ENCODE peak calls at places on chromosomes 1 and 21, in four cellular contexts. One of them, this sample, is unnamed.

GRCh38 chr1:88731475-88731874 is 47.4 kb downstream of the PKN2 start:
- DNase-seq in hepatocyte: peak; percentile 71
- DNase-seq in fibroblast of lung: peak; percentile 94
- DNase-seq in tibial artery: no peak
- DNase-seq in this sample: no peak

GRCh38 chr1:78101514-78101913 is 55.7 kb downstream of the GIPC2 start:
- DNase-seq in hepatocyte: peak; percentile 43
- DNase-seq in fibroblast of lung: peak; percentile 99
- DNase-seq in tibial artery: peak; percentile 33
- DNase-seq in this sample: no peak

GRCh38 chr1:58574816-58575215 is 2.2 kb downstream of the TACSTD2 start:
- DNase-seq in hepatocyte: no peak
- DNase-seq in fibroblast of lung: no peak
- DNase-seq in tibial artery: no peak
- DNase-seq in this sample: no peak

GRCh38 chr1:9726905-9727595 is 75.5 kb downstream of the PIK3CD start:
- DNase-seq in hepatocyte: no peak
- DNase-seq in fibroblast of lung: no peak
- DNase-seq in tibial artery: no peak
- DNase-seq in this sample: no peak

GRCh38 chr1:83055391-83056170 is 943.4 kb downstream of the TTLL7 start:
- DNase-seq in hepatocyte: peak; percentile 34
- DNase-seq in fibroblast of lung: no peak
- DNase-seq in tibial artery: no peak
- DNase-seq in this sample: peak; percentile 62

GRCh38 chr1:74684301-74684700 is 10.7 kb upstream of the ERICH3 start:
- DNase-seq in hepatocyte: no peak
- DNase-seq in fibroblast of lung: no peak
- DNase-seq in tibial artery: no peak
- DNase-seq in this sample: no peak

GRCh38 chr1:206472454-206472853 is 2.2 kb downstream of the IKBKE start:
- DNase-seq in hepatocyte: peak; percentile 30
- DNase-seq in fibroblast of lung: peak; percentile 86
- DNase-seq in tibial artery: no peak
- DNase-seq in this sample: peak; percentile 74

GRCh38 chr1:169271094-169271493 is 96.5 kb downstream of the NME7 start:
- DNase-seq in hepatocyte: peak; percentile 5
- DNase-seq in fibroblast of lung: no peak
- DNase-seq in tibial artery: no peak
- DNase-seq in this sample: no peak

GRCh38 chr1:65256860-65257719 is 52.3 kb upstream of the DNAJC6 start:
- DNase-seq in hepatocyte: no peak
- DNase-seq in fibroblast of lung: no peak
- DNase-seq in tibial artery: no peak
- DNase-seq in this sample: no peak

GRCh38 chr1:75133754-75134655 is at the start of gene LHX8:
- DNase-seq in hepatocyte: peak; percentile 31
- DNase-seq in fibroblast of lung: peak; percentile 9
- DNase-seq in tibial artery: no peak
- DNase-seq in this sample: peak; percentile 81

GRCh38 chr1:78049396-78049795 is 3.6 kb downstream of the GIPC2 start:
- DNase-seq in hepatocyte: no peak
- DNase-seq in fibroblast of lung: no peak
- DNase-seq in tibial artery: no peak
- DNase-seq in this sample: no peak

GRCh38 chr1:203629509-203630082 is 3.0 kb downstream of the ATP2B4 start:
- DNase-seq in hepatocyte: peak; percentile 84
- DNase-seq in fibroblast of lung: peak; percentile 49
- DNase-seq in tibial artery: peak; percentile 83
- DNase-seq in this sample: peak; percentile 86

GRCh38 chr1:80075351-80075750 is 1068.8 kb upstream of the ADGRL4 start:
- DNase-seq in hepatocyte: no peak
- DNase-seq in fibroblast of lung: no peak
- DNase-seq in tibial artery: no peak
- DNase-seq in this sample: no peak

GRCh38 chr1:111615874-111616715 is 3.5 kb upstream of the RAP1A start:
- DNase-seq in hepatocyte: no peak
- DNase-seq in fibroblast of lung: no peak
- DNase-seq in tibial artery: no peak
- DNase-seq in this sample: no peak

GRCh38 chr1:152179566-152179965 is 20.5 kb upstream of the RPTN start:
- DNase-seq in hepatocyte: no peak
- DNase-seq in fibroblast of lung: no peak
- DNase-seq in tibial artery: no peak
- DNase-seq in this sample: no peak

GRCh38 chr1:147515046-147515869 is 26.0 kb upstream of the BCL9 start:
- DNase-seq in hepatocyte: peak; percentile 78
- DNase-seq in fibroblast of lung: peak; percentile 50
- DNase-seq in tibial artery: no peak
- DNase-seq in this sample: peak; percentile 55
- TF ChIP-seq CTCF in hepatocyte: peak; percentile 59
- TF ChIP-seq CTCF in fibroblast of lung: no peak
- TF ChIP-seq CTCF in tibial artery: no peak
- TF ChIP-seq CTCF in this sample: peak; percentile 63

DNA sequence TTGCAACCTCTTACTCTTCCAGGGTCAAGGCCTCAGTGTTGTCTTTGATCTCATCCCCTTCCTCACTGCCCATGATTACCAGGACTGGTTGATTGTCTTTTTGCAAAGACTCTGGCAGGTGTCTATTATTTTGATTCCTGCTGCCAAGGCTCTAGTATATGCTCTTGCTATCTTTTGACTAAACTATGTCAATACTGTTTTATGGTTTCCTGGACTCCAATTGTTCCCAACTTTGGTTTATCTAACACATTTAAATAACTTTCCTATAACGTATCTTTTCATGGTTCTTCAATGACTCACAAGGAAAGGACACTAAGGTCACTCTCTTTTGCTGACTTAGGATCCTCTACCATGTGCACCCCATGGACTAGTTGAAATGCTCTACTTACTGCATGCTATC is 141.5 kb downstream of the PTPRC start:
- DNase-seq in hepatocyte: peak; percentile 9
- DNase-seq in fibroblast of lung: peak; percentile 13
- DNase-seq in tibial artery: no peak
- DNase-seq in this sample: no peak
- H3K4me3 ChIP-seq in hepatocyte: no peak overlapping the region
- H3K4me3 ChIP-seq in fibroblast of lung: no peak overlapping the region
- H3K4me3 ChIP-seq in tibial artery: no peak overlapping the region
- H3K4me3 ChIP-seq in this sample: no peak overlapping the region

GRCh38 chr1:43908858-43909257 is 24.7 kb upstream of the ARTN start:
- DNase-seq in hepatocyte: no peak
- DNase-seq in fibroblast of lung: no peak
- DNase-seq in tibial artery: no peak
- DNase-seq in this sample: no peak
- TF ChIP-seq CTCF in hepatocyte: no peak
- TF ChIP-seq CTCF in fibroblast of lung: no peak
- TF ChIP-seq CTCF in tibial artery: no peak
- TF ChIP-seq CTCF in this sample: peak; percentile 52

GRCh38 chr1:118136511-118136937 is 48.5 kb downstream of the SPAG17 start:
- DNase-seq in hepatocyte: peak; percentile 42
- DNase-seq in fibroblast of lung: peak; percentile 88
- DNase-seq in tibial artery: no peak
- DNase-seq in this sample: no peak
- H3K4me3 ChIP-seq in hepatocyte: no peak overlapping the region
- H3K4me3 ChIP-seq in fibroblast of lung: peak overlapping the region; percentile 34
- H3K4me3 ChIP-seq in tibial artery: no peak overlapping the region
- H3K4me3 ChIP-seq in this sample: no peak overlapping the region

GRCh38 chr1:212500351-212500750 is 67.6 kb downstream of the NENF start:
- DNase-seq in hepatocyte: no peak
- DNase-seq in fibroblast of lung: no peak
- DNase-seq in tibial artery: no peak
- DNase-seq in this sample: no peak
- TF ChIP-seq CTCF in hepatocyte: no peak
- TF ChIP-seq CTCF in fibroblast of lung: no peak
- TF ChIP-seq CTCF in tibial artery: no peak
- TF ChIP-seq CTCF in this sample: no peak

DNA sequence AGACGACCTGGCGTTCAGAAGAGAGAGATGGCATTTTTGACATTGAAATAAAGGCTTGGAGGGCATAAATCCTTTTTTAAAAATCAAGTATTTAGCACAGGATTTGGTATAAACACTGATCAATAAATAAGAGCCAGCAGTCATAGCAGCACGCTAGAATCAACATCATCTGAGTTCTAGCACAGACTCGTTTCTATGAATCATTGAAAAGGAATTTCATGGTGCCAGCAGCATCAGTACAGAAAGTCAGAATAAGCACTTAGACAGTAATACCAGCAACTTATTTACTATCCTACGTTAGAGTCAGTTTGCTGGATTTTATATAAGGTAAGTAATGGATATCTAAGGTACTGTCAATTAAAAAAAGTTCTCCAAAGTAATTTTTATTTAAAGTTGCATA is 119.3 kb downstream of the HLCS start:
- DNase-seq in hepatocyte: peak; percentile 55
- DNase-seq in fibroblast of lung: peak; percentile 77
- DNase-seq in tibial artery: no peak
- DNase-seq in this sample: no peak
- H3K4me3 ChIP-seq in hepatocyte: no peak overlapping the region
- H3K4me3 ChIP-seq in fibroblast of lung: no peak overlapping the region
- H3K4me3 ChIP-seq in tibial artery: no peak overlapping the region
- H3K4me3 ChIP-seq in this sample: no peak overlapping the region

DNA sequence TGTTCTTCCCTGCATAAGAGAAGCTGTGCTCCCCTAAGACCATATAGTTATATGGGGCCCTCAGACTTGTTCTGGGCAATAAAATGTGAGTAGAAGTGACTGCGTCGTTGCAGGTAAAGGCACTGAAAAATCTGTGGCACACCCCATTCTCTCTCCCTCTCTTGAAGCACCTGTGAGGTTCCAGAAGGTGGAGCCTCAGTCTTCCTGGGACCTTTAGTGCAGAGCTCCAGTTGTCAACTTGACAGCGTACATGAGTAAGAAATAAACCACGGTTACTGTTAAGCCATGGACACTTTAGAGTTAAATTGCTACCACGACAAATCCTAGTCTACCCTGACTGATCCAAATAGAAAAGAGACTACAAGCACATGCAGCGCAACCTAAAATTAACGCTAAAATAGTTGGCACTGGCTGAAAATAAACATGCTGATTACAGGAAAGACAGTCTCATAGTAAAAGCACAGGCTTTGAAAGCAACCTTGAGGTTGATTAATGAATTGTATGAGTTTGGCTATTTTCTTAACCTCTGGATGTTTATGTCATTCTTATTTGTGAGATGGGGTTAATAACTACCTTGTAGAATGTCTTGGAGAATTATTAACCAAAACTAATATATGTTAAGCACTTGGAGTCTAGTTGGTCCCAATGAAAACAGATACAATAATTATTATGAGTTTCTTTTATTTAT is 93.0 kb upstream of the PLPPR4 start:
- DNase-seq in hepatocyte: peak; percentile 42
- DNase-seq in fibroblast of lung: no peak
- DNase-seq in tibial artery: no peak
- DNase-seq in this sample: peak; percentile 49
- TF ChIP-seq CTCF in hepatocyte: no peak
- TF ChIP-seq CTCF in fibroblast of lung: no peak
- TF ChIP-seq CTCF in tibial artery: no peak
- TF ChIP-seq CTCF in this sample: peak; percentile 55

GRCh38 chr1:66932291-66932690 is 7.5 kb downstream of the MIER1 start:
- DNase-seq in hepatocyte: no peak
- DNase-seq in fibroblast of lung: no peak
- DNase-seq in tibial artery: no peak
- DNase-seq in this sample: no peak
- H3K4me3 ChIP-seq in hepatocyte: peak overlapping the region; percentile 63
- H3K4me3 ChIP-seq in fibroblast of lung: peak overlapping the region; percentile 92
- H3K4me3 ChIP-seq in tibial artery: peak overlapping the region; percentile 80
- H3K4me3 ChIP-seq in this sample: peak overlapping the region; percentile 93

GRCh38 chr1:38539931-38540330 is 319.6 kb downstream of the RRAGC start:
- DNase-seq in hepatocyte: no peak
- DNase-seq in fibroblast of lung: no peak
- DNase-seq in tibial artery: no peak
- DNase-seq in this sample: no peak

GRCh38 chr1:38536089-38536488 is 323.5 kb downstream of the RRAGC start:
- DNase-seq in hepatocyte: no peak
- DNase-seq in fibroblast of lung: no peak
- DNase-seq in tibial artery: no peak
- DNase-seq in this sample: no peak

GRCh38 chr1:38534473-38534823 is 325.1 kb downstream of the RRAGC start:
- DNase-seq in hepatocyte: no peak
- DNase-seq in fibroblast of lung: no peak
- DNase-seq in tibial artery: no peak
- DNase-seq in this sample: no peak

GRCh38 chr1:38541223-38541622 is 318.3 kb downstream of the RRAGC start:
- DNase-seq in hepatocyte: no peak
- DNase-seq in fibroblast of lung: peak; percentile 14
- DNase-seq in tibial artery: no peak
- DNase-seq in this sample: no peak

DNA sequence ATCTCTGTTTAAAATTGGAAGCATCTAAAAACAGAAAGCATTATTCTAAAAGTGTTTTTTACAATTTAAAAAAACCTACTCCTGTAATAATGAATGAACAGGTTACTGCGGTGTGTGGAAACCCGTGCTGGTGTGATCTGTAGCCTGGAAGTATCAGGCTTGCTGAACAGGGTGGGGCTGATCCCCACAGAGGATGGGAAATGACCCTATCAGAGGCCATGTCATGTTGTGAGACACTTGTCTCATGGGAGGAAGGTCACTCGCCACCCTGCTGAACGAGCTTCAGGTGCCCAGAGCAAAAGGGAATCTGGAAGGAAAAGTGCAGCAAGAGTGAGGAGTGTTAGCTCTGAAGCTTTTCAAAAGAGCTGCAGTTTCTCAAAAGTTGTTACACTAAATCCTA is 320.7 kb downstream of the RRAGC start:
- DNase-seq in hepatocyte: no peak
- DNase-seq in fibroblast of lung: no peak
- DNase-seq in tibial artery: no peak
- DNase-seq in this sample: no peak
- TF ChIP-seq CTCF in hepatocyte: no peak
- TF ChIP-seq CTCF in fibroblast of lung: no peak
- TF ChIP-seq CTCF in tibial artery: no peak
- TF ChIP-seq CTCF in this sample: no peak

DNA sequence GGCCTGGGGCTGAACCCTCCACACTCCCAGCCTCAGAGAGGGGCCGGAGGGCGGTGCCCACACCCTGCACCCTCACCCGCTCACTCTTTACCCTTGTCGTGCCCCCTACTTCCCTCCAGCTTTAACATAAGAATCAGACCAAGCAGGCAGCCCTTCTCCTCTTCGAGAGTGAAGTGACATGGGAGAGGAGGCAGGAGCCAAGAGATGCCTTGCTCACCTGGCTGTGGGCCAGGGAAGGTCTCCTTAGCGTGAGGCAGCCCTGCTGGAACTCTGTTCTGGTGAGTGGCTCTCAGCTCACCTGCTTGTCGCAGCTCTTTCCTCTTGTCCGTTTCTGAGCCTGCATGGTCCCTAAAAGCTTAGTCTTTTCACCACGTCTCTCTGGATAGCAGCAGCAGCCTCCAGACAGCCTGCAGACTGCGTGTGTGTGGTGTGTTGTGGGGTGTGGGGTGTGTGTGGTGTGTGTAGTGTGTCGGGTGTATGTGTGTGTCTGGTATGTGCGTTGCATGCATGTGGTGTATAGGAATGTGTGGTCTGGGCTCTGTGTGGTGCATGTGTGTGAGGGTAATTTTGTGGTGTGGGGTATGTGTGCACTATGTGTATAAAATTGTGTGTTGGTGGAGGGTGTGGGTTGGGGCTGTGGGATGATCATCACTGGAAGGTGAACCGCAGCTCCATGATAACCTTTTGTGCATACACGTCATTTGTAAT is 86.7 kb downstream of the CCDC185 start:
- DNase-seq in hepatocyte: peak; percentile 21
- DNase-seq in fibroblast of lung: peak; percentile 22
- DNase-seq in tibial artery: no peak
- DNase-seq in this sample: peak; percentile 73
- H3K4me3 ChIP-seq in hepatocyte: no peak overlapping the region
- H3K4me3 ChIP-seq in fibroblast of lung: no peak overlapping the region
- H3K4me3 ChIP-seq in tibial artery: no peak overlapping the region
- H3K4me3 ChIP-seq in this sample: no peak overlapping the region